ENCODE peak calls at places on chromosomes 2 and 18, in four cellular contexts. X is COLO829, H is GM10248, M is T-helper 9 cell. N is an unnamed sample.

GRCh38 chr2:731711-732110 is 54.5 kb upstream of the TMEM18 start:
- DNase-seq in X (no peak), H (no peak), M (no peak), N (no peak)

GRCh38 chr2:62774555-62775366 is 69.2 kb downstream of the EHBP1 start:
- DNase-seq in X (peak), H (peak), M (no peak), N (peak)

GRCh38 chr2:43131051-43131889 is 95.1 kb downstream of the ZFP36L2 start:
- DNase-seq in X (peak), H (peak), M (peak), N (peak)

GRCh38 chr2:216082805-216083204 is 1.1 kb downstream of the TMEM169 start:
- DNase-seq in X (no peak), H (no peak), M (no peak), N (no peak)

GRCh38 chr2:230473378-230473777 is 57.4 kb downstream of the SP100 start:
- DNase-seq in X (no peak), H (no peak), M (no peak), N (no peak)

GRCh38 chr18:12657849-12658829 is at the start of gene SPIRE1:
- DNase-seq in X (no peak), H (peak), M (peak), N (peak)

GRCh38 chr18:22005191-22005824 is 164.1 kb upstream of the GATA6 start:
- DNase-seq in X (no peak), H (no peak), M (no peak), N (no peak)

GRCh38 chr2:222272446-222273035 is 26.3 kb downstream of the PAX3 start:
- DNase-seq in X (no peak), H (no peak), M (no peak), N (no peak)

GRCh38 chr2:219688560-219689445 is 61.4 kb downstream of the SLC4A3 start:
- DNase-seq in X (peak), H (no peak), M (no peak), N (no peak)

GRCh38 chr2:222307138-222307756 is 8.4 kb upstream of the PAX3 start:
- DNase-seq in X (no peak), H (no peak), M (no peak), N (no peak)

GRCh38 chr2:198127627-198128026 is 323.2 kb downstream of the PLCL1 start:
- DNase-seq in X (peak), H (peak), M (peak), N (peak)

GRCh38 chr2:207423886-207424285 is 105.9 kb upstream of the CREB1 start:
- DNase-seq in X (no peak), H (peak), M (no peak), N (no peak)

GRCh38 chr2:238996331-238997136 is 148.6 kb downstream of the TWIST2 start:
- DNase-seq in X (no peak), H (no peak), M (no peak), N (no peak)

GRCh38 chr18:51614033-51614432 is 416.6 kb upstream of the MEX3C start:
- DNase-seq in X (peak), H (no peak), M (no peak), N (no peak)

N was measured in HEK293T.